ENCODE peak calls at places on chromosomes 6 and 20, in eight cellular contexts. One of them, this sample, is unnamed.

GRCh38 chr6:119148102-119148824 is 69.8 kb upstream of the FAM184A start:
- DNase-seq in fibroblast of the aortic adventitia: peak
- DNase-seq in suprapubic skin: no peak
- DNase-seq in GM13977: peak
- DNase-seq in bronchial epithelial cell: peak
- DNase-seq in tibial nerve: peak
- DNase-seq in fibroblast of pulmonary artery: peak
- DNase-seq in B cell: no peak
- DNase-seq in this sample: no peak

GRCh38 chr6:80638222-80639055 is 532.0 kb downstream of the BCKDHB start:
- DNase-seq in fibroblast of the aortic adventitia: peak
- DNase-seq in suprapubic skin: no peak
- DNase-seq in GM13977: peak
- DNase-seq in bronchial epithelial cell: peak
- DNase-seq in tibial nerve: peak
- DNase-seq in fibroblast of pulmonary artery: peak
- DNase-seq in B cell: no peak
- DNase-seq in this sample: peak

GRCh38 chr6:75932067-75932466 is 140.4 kb downstream of the IMPG1 start:
- DNase-seq in fibroblast of the aortic adventitia: no peak
- DNase-seq in suprapubic skin: no peak
- DNase-seq in GM13977: no peak
- DNase-seq in bronchial epithelial cell: peak
- DNase-seq in tibial nerve: no peak
- DNase-seq in fibroblast of pulmonary artery: peak
- DNase-seq in B cell: no peak
- DNase-seq in this sample: no peak

GRCh38 chr20:49340161-49340966 is 62.5 kb upstream of the ZNFX1 start:
- DNase-seq in fibroblast of the aortic adventitia: peak
- DNase-seq in suprapubic skin: no peak
- DNase-seq in GM13977: no peak
- DNase-seq in bronchial epithelial cell: no peak
- DNase-seq in tibial nerve: no peak
- DNase-seq in fibroblast of pulmonary artery: no peak
- DNase-seq in B cell: no peak
- DNase-seq in this sample: no peak

GRCh38 chr6:40755046-40755681 is 168.0 kb upstream of the LRFN2 start:
- DNase-seq in fibroblast of the aortic adventitia: peak
- DNase-seq in suprapubic skin: no peak
- DNase-seq in GM13977: no peak
- DNase-seq in bronchial epithelial cell: peak
- DNase-seq in tibial nerve: no peak
- DNase-seq in fibroblast of pulmonary artery: peak
- DNase-seq in B cell: no peak
- DNase-seq in this sample: no peak

GRCh38 chr20:62069741-62070216 is 4.1 kb upstream of the TAF4 start:
- DNase-seq in fibroblast of the aortic adventitia: peak
- DNase-seq in suprapubic skin: no peak
- DNase-seq in GM13977: no peak
- DNase-seq in bronchial epithelial cell: no peak
- DNase-seq in tibial nerve: no peak
- DNase-seq in fibroblast of pulmonary artery: peak
- DNase-seq in B cell: no peak
- DNase-seq in this sample: no peak

GRCh38 chr6:57173056-57173885 is 1.1 kb downstream of the BAG2 start:
- DNase-seq in fibroblast of the aortic adventitia: peak
- DNase-seq in suprapubic skin: no peak
- DNase-seq in GM13977: peak
- DNase-seq in bronchial epithelial cell: peak
- DNase-seq in tibial nerve: no peak
- DNase-seq in fibroblast of pulmonary artery: peak
- DNase-seq in B cell: peak
- DNase-seq in this sample: no peak

GRCh38 chr6:44247338-44248302 is 719 bp downstream of the HSP90AB1 start:
- DNase-seq in fibroblast of the aortic adventitia: peak
- DNase-seq in suprapubic skin: no peak
- DNase-seq in GM13977: no peak
- DNase-seq in bronchial epithelial cell: no peak
- DNase-seq in tibial nerve: peak
- DNase-seq in fibroblast of pulmonary artery: peak
- DNase-seq in B cell: peak
- DNase-seq in this sample: peak

GRCh38 chr20:855466-856360 is 22.2 kb downstream of the FAM110A start:
- DNase-seq in fibroblast of the aortic adventitia: no peak
- DNase-seq in suprapubic skin: no peak
- DNase-seq in GM13977: no peak
- DNase-seq in bronchial epithelial cell: peak
- DNase-seq in tibial nerve: no peak
- DNase-seq in fibroblast of pulmonary artery: no peak
- DNase-seq in B cell: no peak
- DNase-seq in this sample: no peak

GRCh38 chr6:109978174-109979032 is at the start of gene GPR6:
- DNase-seq in fibroblast of the aortic adventitia: peak
- DNase-seq in suprapubic skin: no peak
- DNase-seq in GM13977: peak
- DNase-seq in bronchial epithelial cell: peak
- DNase-seq in tibial nerve: peak
- DNase-seq in fibroblast of pulmonary artery: peak
- DNase-seq in B cell: peak
- DNase-seq in this sample: no peak

GRCh38 chr6:87407531-87407895 is 259 bp upstream of the CFAP206 start:
- DNase-seq in fibroblast of the aortic adventitia: peak
- DNase-seq in suprapubic skin: no peak
- DNase-seq in GM13977: peak
- DNase-seq in bronchial epithelial cell: peak
- DNase-seq in tibial nerve: no peak
- DNase-seq in fibroblast of pulmonary artery: peak
- DNase-seq in B cell: no peak
- DNase-seq in this sample: peak

GRCh38 chr20:8082025-8082424 is 50.0 kb upstream of the PLCB1 start:
- DNase-seq in fibroblast of the aortic adventitia: peak
- DNase-seq in suprapubic skin: no peak
- DNase-seq in GM13977: no peak
- DNase-seq in bronchial epithelial cell: peak
- DNase-seq in tibial nerve: no peak
- DNase-seq in fibroblast of pulmonary artery: peak
- DNase-seq in B cell: no peak
- DNase-seq in this sample: no peak

GRCh38 chr6:128560966-128561365 is 40.6 kb upstream of the PTPRK start:
- DNase-seq in fibroblast of the aortic adventitia: no peak
- DNase-seq in suprapubic skin: no peak
- DNase-seq in GM13977: no peak
- DNase-seq in bronchial epithelial cell: no peak
- DNase-seq in tibial nerve: no peak
- DNase-seq in fibroblast of pulmonary artery: no peak
- DNase-seq in B cell: no peak
- DNase-seq in this sample: no peak

GRCh38 chr6:128558924-128559323 is 38.5 kb upstream of the PTPRK start:
- DNase-seq in fibroblast of the aortic adventitia: no peak
- DNase-seq in suprapubic skin: no peak
- DNase-seq in GM13977: no peak
- DNase-seq in bronchial epithelial cell: no peak
- DNase-seq in tibial nerve: no peak
- DNase-seq in fibroblast of pulmonary artery: no peak
- DNase-seq in B cell: no peak
- DNase-seq in this sample: no peak

GRCh38 chr6:128557086-128557485 is 36.7 kb upstream of the PTPRK start:
- DNase-seq in fibroblast of the aortic adventitia: peak
- DNase-seq in suprapubic skin: no peak
- DNase-seq in GM13977: no peak
- DNase-seq in bronchial epithelial cell: no peak
- DNase-seq in tibial nerve: no peak
- DNase-seq in fibroblast of pulmonary artery: peak
- DNase-seq in B cell: no peak
- DNase-seq in this sample: no peak

GRCh38 chr6:128554302-128554701 is 33.9 kb upstream of the PTPRK start:
- DNase-seq in fibroblast of the aortic adventitia: peak
- DNase-seq in suprapubic skin: no peak
- DNase-seq in GM13977: no peak
- DNase-seq in bronchial epithelial cell: peak
- DNase-seq in tibial nerve: no peak
- DNase-seq in fibroblast of pulmonary artery: peak
- DNase-seq in B cell: no peak
- DNase-seq in this sample: no peak

GRCh38 chr6:128558021-128558420 is 37.6 kb upstream of the PTPRK start:
- DNase-seq in fibroblast of the aortic adventitia: no peak
- DNase-seq in suprapubic skin: no peak
- DNase-seq in GM13977: no peak
- DNase-seq in bronchial epithelial cell: no peak
- DNase-seq in tibial nerve: no peak
- DNase-seq in fibroblast of pulmonary artery: no peak
- DNase-seq in B cell: no peak
- DNase-seq in this sample: no peak
- TF ChIP-seq CTCF in fibroblast of the aortic adventitia: no peak
- TF ChIP-seq CTCF in suprapubic skin: no peak
- TF ChIP-seq CTCF in GM13977: no peak
- TF ChIP-seq CTCF in bronchial epithelial cell: no peak
- TF ChIP-seq CTCF in tibial nerve: no peak
- TF ChIP-seq CTCF in fibroblast of pulmonary artery: no peak
- TF ChIP-seq CTCF in B cell: no peak
- TF ChIP-seq CTCF in this sample: no peak

DNA sequence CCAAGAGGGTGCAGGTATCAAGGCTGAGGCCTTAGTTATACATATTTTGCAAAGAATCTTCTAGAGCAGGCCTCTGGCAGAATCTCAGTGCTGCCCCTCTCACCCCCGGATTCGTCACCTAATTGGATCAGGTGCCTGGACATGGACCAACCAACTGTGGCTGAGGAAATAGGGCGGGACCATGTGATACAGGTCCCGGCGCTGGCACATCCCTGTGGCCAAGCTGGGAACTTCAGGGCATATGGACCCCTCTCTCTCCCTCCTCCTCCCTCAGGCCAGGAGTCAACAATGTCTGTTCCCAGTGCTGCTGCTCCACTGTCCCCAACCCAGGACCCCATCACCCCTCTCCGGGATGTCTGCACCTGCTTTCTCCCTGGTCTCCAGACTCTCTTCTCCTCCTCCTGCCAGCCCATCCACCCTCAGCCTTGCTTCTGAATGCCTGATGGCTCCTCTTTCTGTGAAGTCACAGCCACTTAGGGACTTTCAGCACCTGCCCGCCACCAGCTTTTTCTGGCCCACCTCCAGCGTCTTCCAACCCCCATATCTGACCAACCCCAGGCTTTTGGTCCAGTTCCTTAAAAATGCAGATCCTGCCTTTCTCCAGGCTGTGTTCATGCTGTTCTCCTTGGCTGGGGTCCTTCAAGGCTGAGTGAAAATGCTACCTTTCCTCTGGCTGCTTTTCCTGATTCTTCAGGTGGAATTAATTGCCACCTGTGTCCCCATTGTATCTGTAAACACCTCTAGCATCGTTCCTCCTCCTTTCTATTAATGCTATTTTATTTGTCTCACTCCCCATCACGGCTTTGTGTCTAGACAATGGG is 19.0 kb upstream of the MLN start:
- DNase-seq in fibroblast of the aortic adventitia: no peak
- DNase-seq in suprapubic skin: no peak
- DNase-seq in GM13977: no peak
- DNase-seq in bronchial epithelial cell: no peak
- DNase-seq in tibial nerve: no peak
- DNase-seq in fibroblast of pulmonary artery: peak
- DNase-seq in B cell: no peak
- DNase-seq in this sample: no peak
- TF ChIP-seq CTCF in fibroblast of the aortic adventitia: peak
- TF ChIP-seq CTCF in suprapubic skin: peak
- TF ChIP-seq CTCF in GM13977: no peak
- TF ChIP-seq CTCF in bronchial epithelial cell: peak
- TF ChIP-seq CTCF in tibial nerve: no peak
- TF ChIP-seq CTCF in fibroblast of pulmonary artery: peak
- TF ChIP-seq CTCF in B cell: no peak
- TF ChIP-seq CTCF in this sample: no peak

DNA sequence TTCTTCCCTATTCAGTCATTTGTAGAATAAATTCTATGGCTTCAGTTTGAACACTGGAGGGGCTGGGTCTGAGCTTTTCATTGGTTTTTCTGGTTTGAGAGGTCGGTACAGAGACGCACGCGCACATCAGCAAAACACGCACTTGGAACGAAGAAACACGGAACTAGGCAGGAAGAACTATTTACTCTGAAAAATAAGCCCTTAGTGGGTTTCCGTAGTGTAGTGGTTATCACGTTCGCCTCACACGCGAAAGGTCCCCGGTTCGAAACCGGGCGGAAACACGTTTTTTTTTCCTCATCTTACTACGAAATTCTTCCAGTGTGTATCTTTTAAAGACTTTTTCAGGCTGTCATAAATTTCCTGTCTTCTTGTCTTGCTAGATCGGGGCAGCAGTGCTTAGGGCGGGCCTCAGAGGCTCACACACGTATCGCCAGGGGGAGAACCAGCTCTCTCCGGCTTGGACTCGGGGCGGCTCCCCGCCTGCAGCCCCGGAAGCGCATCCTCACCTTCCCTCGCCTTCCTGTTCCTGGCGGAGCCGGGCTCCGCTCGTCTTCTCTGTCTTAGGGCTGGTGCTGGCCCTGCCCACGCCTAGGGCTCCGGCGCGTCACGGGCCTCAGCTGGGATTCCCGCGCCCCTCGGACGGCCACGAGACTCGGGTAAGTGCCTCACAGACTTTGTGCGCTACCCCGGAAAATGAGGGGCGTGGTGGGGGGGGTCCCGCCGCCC is at the start of gene HMGN4:
- DNase-seq in fibroblast of the aortic adventitia: peak
- DNase-seq in suprapubic skin: peak
- DNase-seq in GM13977: peak
- DNase-seq in bronchial epithelial cell: peak
- DNase-seq in tibial nerve: peak
- DNase-seq in fibroblast of pulmonary artery: peak
- DNase-seq in B cell: peak
- DNase-seq in this sample: peak
- TF ChIP-seq CTCF in fibroblast of the aortic adventitia: no peak
- TF ChIP-seq CTCF in suprapubic skin: no peak
- TF ChIP-seq CTCF in GM13977: no peak
- TF ChIP-seq CTCF in bronchial epithelial cell: no peak
- TF ChIP-seq CTCF in tibial nerve: no peak
- TF ChIP-seq CTCF in fibroblast of pulmonary artery: no peak
- TF ChIP-seq CTCF in B cell: peak
- TF ChIP-seq CTCF in this sample: no peak

DNA sequence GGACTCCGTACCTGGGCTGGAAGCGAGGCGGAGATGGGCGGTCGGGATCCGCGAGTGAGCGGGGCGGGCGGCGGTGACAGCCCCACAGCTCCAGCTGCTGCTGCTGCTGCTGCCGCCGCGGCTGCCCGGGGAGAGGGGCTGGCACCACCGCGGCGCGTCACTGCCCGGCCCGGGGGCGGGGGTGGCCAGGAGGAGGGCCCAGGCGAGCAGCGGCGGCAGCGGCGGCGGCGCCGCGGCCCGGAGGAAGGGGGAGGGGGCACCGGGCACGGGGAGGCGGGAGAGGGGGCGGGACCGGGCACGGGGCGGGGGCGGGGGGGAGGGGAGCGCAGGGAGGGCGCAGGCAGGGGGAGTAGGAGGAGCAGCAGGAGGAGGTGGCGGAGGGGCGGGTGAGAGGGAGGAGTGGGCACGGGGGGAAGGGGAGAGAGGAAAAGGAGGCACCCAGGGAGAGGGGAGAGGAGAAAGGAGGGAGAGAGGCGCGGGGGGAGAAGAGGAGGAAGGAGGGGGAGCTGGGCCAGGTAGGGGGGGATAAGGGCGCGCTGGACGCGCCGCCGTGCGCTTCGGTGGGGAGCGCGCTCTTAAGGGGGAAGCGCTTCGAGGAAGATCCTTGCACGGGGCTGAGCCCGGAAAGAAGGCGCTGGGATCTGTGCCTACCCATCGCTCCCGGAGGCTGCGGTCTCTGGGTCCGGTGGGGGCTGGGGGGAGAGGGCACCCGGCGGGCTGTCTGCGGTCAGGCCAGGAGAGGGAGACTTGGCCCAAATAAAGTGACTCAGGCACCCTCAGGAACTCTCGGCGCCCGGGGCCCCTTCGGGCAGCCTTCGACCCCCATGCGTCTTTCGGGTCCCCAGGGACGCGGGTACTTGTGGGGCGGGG is 101.5 kb downstream of the NOL4L start:
- DNase-seq in fibroblast of the aortic adventitia: peak
- DNase-seq in suprapubic skin: no peak
- DNase-seq in GM13977: peak
- DNase-seq in bronchial epithelial cell: peak
- DNase-seq in tibial nerve: no peak
- DNase-seq in fibroblast of pulmonary artery: peak
- DNase-seq in B cell: peak
- DNase-seq in this sample: peak
- TF ChIP-seq CTCF in fibroblast of the aortic adventitia: no peak
- TF ChIP-seq CTCF in suprapubic skin: no peak
- TF ChIP-seq CTCF in GM13977: no peak
- TF ChIP-seq CTCF in bronchial epithelial cell: peak
- TF ChIP-seq CTCF in tibial nerve: no peak
- TF ChIP-seq CTCF in fibroblast of pulmonary artery: no peak
- TF ChIP-seq CTCF in B cell: no peak
- TF ChIP-seq CTCF in this sample: no peak

This sample was measured in lower leg skin.